ENCODE peak calls at places on chromosomes 13 and 19, in nine cellular contexts. Z, V, F, A, K, T, J, I and U are unnamed samples.

GRCh38 chr13:112702983-112703379 is 13.1 kb downstream of the ATP11A start:
- DNase-seq in Z (no peak), V (no peak), F (no peak), A (peak; percentile 9), K (no peak), T (no peak), J (no peak), I (no peak), U (no peak)

GRCh38 chr19:31418055-31418454 is 68.8 kb upstream of the TSHZ3 start:
- DNase-seq in Z (no peak), V (no peak), F (no peak), A (no peak), K (no peak), T (peak; percentile 77), J (no peak), I (no peak), U (no peak)

GRCh38 chr13:35648109-35648508 is 171.6 kb upstream of the MAB21L1 start:
- DNase-seq in Z (no peak), V (peak; percentile 5), F (no peak), A (no peak), K (no peak), T (no peak), J (no peak), I (no peak), U (no peak)

GRCh38 chr19:5559804-5560133 is 8.0 kb downstream of the TINCR start:
- DNase-seq in Z (no peak), V (no peak), F (no peak), A (no peak), K (no peak), T (no peak), J (no peak), I (no peak), U (no peak)

GRCh38 chr13:93352616-93353015 is 126.0 kb downstream of the GPC6 start:
- DNase-seq in Z (no peak), V (no peak), F (no peak), A (no peak), K (no peak), T (no peak), J (no peak), I (no peak), U (no peak)

GRCh38 chr19:13381827-13382632 is 124.2 kb downstream of the CACNA1A start:
- DNase-seq in Z (no peak), V (no peak), F (no peak), A (no peak), K (no peak), T (no peak), J (no peak), I (no peak), U (no peak)

GRCh38 chr19:47075941-47076340 is 27.5 kb upstream of the TMEM160 start:
- DNase-seq in Z (no peak), V (no peak), F (no peak), A (no peak), K (no peak), T (no peak), J (no peak), I (no peak), U (no peak)

GRCh38 chr19:43618921-43619261 is 538 bp downstream of the ZNF428 start:
- DNase-seq in Z (no peak), V (peak; percentile 68), F (peak; percentile 35), A (no peak), K (no peak), T (no peak), J (no peak), I (no peak), U (no peak)

GRCh38 chr13:93462151-93462550 is 235.5 kb downstream of the GPC6 start:
- DNase-seq in Z (no peak), V (no peak), F (no peak), A (no peak), K (no peak), T (no peak), J (no peak), I (no peak), U (no peak)

GRCh38 chr13:73870036-73870741 is 264.0 kb downstream of the KLF12 start:
- DNase-seq in Z (no peak), V (peak; percentile 44), F (no peak), A (no peak), K (peak; percentile 3), T (no peak), J (no peak), I (no peak), U (peak; percentile 9)

GRCh38 chr19:17078920-17079709 is 3.5 kb downstream of the MYO9B start:
- DNase-seq in Z (no peak), V (peak; percentile 45), F (no peak), A (no peak), K (no peak), T (no peak), J (no peak), I (no peak), U (no peak)

GRCh38 chr13:45833663-45834062 is 17.9 kb downstream of the SIAH3 start:
- DNase-seq in Z (no peak), V (peak; percentile 68), F (no peak), A (no peak), K (no peak), T (no peak), J (no peak), I (no peak), U (no peak)

GRCh38 chr19:47618771-47619170 is 9.8 kb downstream of the BICRA start:
- DNase-seq in Z (no peak), V (peak; percentile 55), F (no peak), A (no peak), K (no peak), T (no peak), J (no peak), I (no peak), U (no peak)

GRCh38 chr13:37175996-37176395 is 70.5 kb upstream of the CSNK1A1L start:
- DNase-seq in Z (no peak), V (peak; percentile 89), F (no peak), A (no peak), K (no peak), T (no peak), J (no peak), I (no peak), U (peak; percentile 87)

GRCh38 chr19:32316034-32316433 is 29.4 kb upstream of the ZNF507 start:
- DNase-seq in Z (no peak), V (no peak), F (no peak), A (no peak), K (no peak), T (peak; percentile 74), J (peak; percentile 8), I (no peak), U (no peak)

GRCh38 chr19:29668746-29669609 is 3.7 kb downstream of the PLEKHF1 start:
- DNase-seq in Z (no peak), V (peak; percentile 22), F (no peak), A (no peak), K (peak; percentile 32), T (no peak), J (peak; percentile 82), I (no peak), U (no peak)